ENCODE peak calls at places on chromosomes 13 and 19, in six cellular contexts. Y, U, J, F, Q and R are unnamed samples.

GRCh38 chr19:4676955-4677731 is 7.0 kb upstream of the MYDGF start:
- DNase-seq in F (no peak), J (peak; percentile 34), Q (peak; percentile 46), U (peak; percentile 69), Y (no peak), R (peak; percentile 88)

GRCh38 chr19:49564616-49565045 is 15.7 kb downstream of the NOSIP start:
- DNase-seq in J (peak; percentile 54), Q (no peak), Y (no peak), U (no peak), F (no peak), R (no peak)

GRCh38 chr13:36275190-36276002 is 22.2 kb downstream of the CCDC169 start:
- DNase-seq in Y (peak; percentile 51), J (no peak), F (no peak), U (no peak), Q (peak; percentile 62), R (no peak)

GRCh38 chr19:1811472-1811894 is 593 bp downstream of the ATP8B3 start:
- DNase-seq in U (peak; percentile 76), Y (no peak), Q (peak; percentile 95), F (peak; percentile 84), J (peak; percentile 82), R (no peak)

GRCh38 chr19:35963514-35963913 is 27.3 kb downstream of the LRFN3 start:
- DNase-seq in Y (no peak), Q (peak; percentile 63), F (peak; percentile 39), J (no peak), U (no peak), R (peak; percentile 82)

GRCh38 chr13:42859760-42860159 is 78.4 kb downstream of the FAM216B start:
- DNase-seq in Y (no peak), Q (no peak), F (no peak), U (no peak), J (no peak), R (no peak)

GRCh38 chr13:51175639-51176038 is 46.6 kb upstream of the FAM124A start:
- DNase-seq in F (no peak), U (no peak), Y (no peak), Q (no peak), J (no peak), R (no peak)

GRCh38 chr13:36796052-36796451 is 23.0 kb upstream of the RFXAP start:
- DNase-seq in U (no peak), J (no peak), Y (no peak), Q (no peak), F (no peak), R (no peak)

GRCh38 chr19:591099-591958 is 1.6 kb downstream of the HCN2 start:
- DNase-seq in U (no peak), Q (no peak), Y (no peak), F (peak; percentile 35), J (no peak), R (peak; percentile 94)

GRCh38 chr13:79483302-79483701 is 2.3 kb downstream of the NDFIP2 start:
- DNase-seq in Q (no peak), F (peak; percentile 55), J (no peak), Y (no peak), U (no peak), R (no peak)

GRCh38 chr19:46040952-46041500 is at the start of gene IGFL4:
- DNase-seq in F (peak; percentile 64), U (no peak), Q (no peak), J (no peak), Y (no peak), R (no peak)

GRCh38 chr19:2376784-2377519 is 16.9 kb downstream of the TMPRSS9 start:
- DNase-seq in F (no peak), Y (no peak), J (no peak), Q (peak; percentile 21), U (no peak), R (peak; percentile 42)

GRCh38 chr13:111153977-111154332 is 38.8 kb downstream of the ARHGEF7 start:
- DNase-seq in U (no peak), J (peak; percentile 62), F (no peak), Q (peak; percentile 60), Y (peak; percentile 56), R (peak; percentile 82)

GRCh38 chr13:50941146-50941545 is 31.6 kb downstream of the RNASEH2B start:
- DNase-seq in F (no peak), Y (no peak), Q (no peak), J (no peak), U (no peak), R (no peak)

GRCh38 chr13:110109910-110110309 is 197.0 kb downstream of the COL4A1 start:
- DNase-seq in J (peak; percentile 28), U (peak; percentile 87), F (peak; percentile 81), Y (no peak), Q (peak; percentile 93), R (peak; percentile 80)

DNA sequence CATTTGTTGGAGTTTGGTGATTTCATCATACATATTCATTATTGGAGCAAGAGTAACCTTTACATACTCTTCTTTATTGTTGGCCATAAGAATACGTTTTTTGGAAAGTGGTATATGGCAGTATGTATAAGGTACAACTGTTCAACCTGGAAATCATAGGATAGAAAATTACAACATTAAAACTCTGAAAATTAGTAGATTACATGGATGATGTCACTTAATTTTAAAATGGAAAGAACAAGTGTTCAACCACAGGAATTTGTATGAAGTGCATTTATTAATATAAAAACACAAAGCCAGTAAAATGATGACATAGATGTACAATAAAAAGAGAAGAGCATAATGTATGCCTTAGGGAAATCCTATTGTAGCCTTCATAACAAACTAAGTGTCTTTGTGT is 7.3 kb upstream of the ZNF155 start:
- DNase-seq in U (no peak), F (no peak), Y (no peak), Q (no peak), J (no peak), R (no peak)
- H3K27me3 ChIP-seq in U (no peaks in the 10 kb centered on the region), F (no peaks in the 10 kb centered on the region), Y (no peaks in the 10 kb centered on the region), Q (no peaks in the 10 kb centered on the region), J (no peaks in the 10 kb centered on the region), R (no peaks in the 10 kb centered on the region)

GRCh38 chr13:112253631-112254030 is 122.5 kb upstream of the SPACA7 start:
- DNase-seq in U (no peak), J (no peak), F (no peak), Q (no peak), Y (no peak), R (peak; percentile 24)
- H3K4me3 ChIP-seq in U (no peak overlapping the region), J (no peak overlapping the region), F (no peak overlapping the region), Q (no peak overlapping the region), Y (no peak overlapping the region), R (no peak overlapping the region)

DNA sequence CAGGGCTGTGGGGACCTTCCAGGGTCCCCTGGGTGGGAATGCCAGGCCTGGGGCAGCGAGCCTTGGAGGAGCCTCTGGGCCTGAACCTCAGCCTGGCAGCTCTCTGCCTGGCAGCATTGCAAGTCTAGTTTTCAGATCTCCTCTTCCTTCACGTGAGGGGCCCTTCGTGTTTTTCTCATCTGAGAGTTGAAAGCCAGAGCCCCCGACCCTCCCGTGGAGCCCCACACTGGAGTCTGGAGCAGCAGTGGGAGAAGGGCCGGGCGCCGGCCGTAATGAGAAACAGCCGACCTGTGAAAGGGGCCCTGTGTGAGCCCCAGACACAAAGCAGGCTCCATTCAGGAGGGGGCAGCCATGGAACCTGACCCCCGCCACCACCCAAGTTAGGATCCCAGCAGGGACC is 19.3 kb downstream of the TMED1 start:
- DNase-seq in F (no peak), U (no peak), J (no peak), Q (no peak), Y (no peak), R (no peak)
- H3K36me3 ChIP-seq in F (peaks cover 6% of the 10 kb centered on the region), U (peaks cover under 1% of the 10 kb centered on the region), J (peaks cover 35% of the 10 kb centered on the region), Q (no peaks in the 10 kb centered on the region), Y (peaks cover 3% of the 10 kb centered on the region), R (peaks cover 8% of the 10 kb centered on the region)

DNA sequence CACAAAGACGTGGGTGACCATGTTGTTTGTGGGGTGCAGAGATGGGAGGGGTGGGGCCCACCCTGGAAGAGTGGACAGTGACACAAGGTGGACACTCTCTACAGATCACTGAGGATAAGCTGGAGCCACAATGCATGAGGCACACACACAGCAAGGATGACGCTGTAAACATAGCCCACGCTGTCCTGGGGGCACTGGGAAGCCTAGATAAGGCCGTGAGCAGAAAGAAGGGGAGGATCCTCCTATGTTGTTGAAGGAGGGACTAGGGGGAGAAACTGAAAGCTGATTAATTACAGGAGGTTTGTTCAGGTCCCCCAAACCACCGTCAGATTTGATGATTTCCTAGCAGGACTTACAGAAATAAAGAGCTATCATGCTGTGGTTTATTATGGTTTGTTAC is 5.6 kb downstream of the KLK2 start:
- DNase-seq in Q (no peak), J (no peak), F (no peak), U (no peak), Y (no peak), R (no peak)
- H3K27me3 ChIP-seq in Q (no peaks in the 10 kb centered on the region), J (peaks cover 23% of the 10 kb centered on the region), F (peaks cover 5% of the 10 kb centered on the region), U (peaks cover 14% of the 10 kb centered on the region), Y (peaks cover 50% of the 10 kb centered on the region), R (no peaks in the 10 kb centered on the region)

DNA sequence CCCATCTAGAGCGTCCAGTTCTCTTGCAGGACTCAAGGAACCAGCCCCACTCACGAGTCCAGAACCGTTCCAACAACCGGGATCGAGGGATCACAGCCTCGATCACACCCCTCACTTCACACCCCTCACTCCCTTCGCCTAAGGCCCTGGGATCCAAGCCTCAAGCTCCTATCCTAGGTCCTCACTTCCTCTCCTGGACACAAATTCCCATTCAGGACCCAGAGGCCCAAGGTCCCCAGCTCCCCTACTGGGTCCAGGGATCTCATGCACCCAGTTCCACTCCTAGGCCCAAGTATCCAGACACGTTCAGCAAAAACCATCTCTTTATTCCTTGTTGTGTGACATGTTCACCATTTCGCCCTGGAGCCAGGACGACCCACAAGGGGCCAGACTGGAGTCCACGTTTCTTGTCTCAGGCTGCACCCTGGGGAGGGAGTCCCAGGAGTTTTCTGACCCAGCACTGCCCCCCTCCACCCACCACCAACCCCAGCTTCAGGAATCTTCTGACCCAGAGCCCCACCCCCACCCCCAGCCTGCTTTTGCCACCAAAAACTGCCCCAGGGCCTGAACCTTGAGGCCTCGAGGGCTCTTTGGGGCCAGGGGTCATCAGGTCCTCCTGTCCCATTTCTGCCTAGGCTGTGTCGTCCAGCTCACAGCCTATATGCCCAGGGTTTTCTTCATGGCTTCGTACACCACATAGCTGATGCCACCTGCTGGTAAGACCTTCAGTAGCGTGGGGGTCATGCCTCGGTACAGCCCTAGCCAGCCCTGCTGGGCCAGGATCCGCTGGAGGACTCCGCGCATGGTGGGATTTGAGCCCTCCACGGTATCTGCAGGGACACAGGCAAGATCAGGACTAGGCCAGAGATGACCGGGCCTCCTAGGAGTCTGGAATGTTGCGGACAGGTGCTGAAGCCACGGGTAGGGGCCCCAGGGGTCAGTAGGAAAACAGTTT is 1.4 kb upstream of the KHSRP start:
- DNase-seq in U (no peak), J (peak; percentile 30), Y (no peak), F (no peak), Q (no peak), R (peak; percentile 26)
- H3K4me3 ChIP-seq in U (peak overlapping the region; percentile 93), J (no peak overlapping the region), Y (peak overlapping the region; percentile 31), F (peak overlapping the region; percentile 21), Q (no peak overlapping the region), R (no peak overlapping the region)